ENCODE peak calls at places on chromosomes 5 and 9, in eight cellular contexts. One of them, this sample, is unnamed.

GRCh38 chr9:133505901-133506652 is 18.7 kb downstream of the MYMK start:
- DNase-seq in body of pancreas: no peak
- DNase-seq in activated T-helper 1 cell treated with anti-CD3 and anti-CD28 coated beads, Interleukin-2, amount 50 U/mL, for 16 hours: no peak
- DNase-seq in small intestine: no peak
- DNase-seq in Karpas-422: no peak
- DNase-seq in GF-D8: no peak
- DNase-seq in T-helper 2 cell: no peak
- DNase-seq in activated CD8-positive, alpha-beta memory T cell treated with anti-CD3 and anti-CD28 coated beads, Interleukin-2, amount 50 U/mL, for 48 hours: no peak
- DNase-seq in this sample: no peak

GRCh38 chr5:95958308-95959014 is 3.2 kb downstream of the ELL2 start:
- DNase-seq in activated T-helper 1 cell treated with anti-CD3 and anti-CD28 coated beads, Interleukin-2, amount 50 U/mL, for 16 hours: no peak
- DNase-seq in activated CD8-positive, alpha-beta memory T cell treated with anti-CD3 and anti-CD28 coated beads, Interleukin-2, amount 50 U/mL, for 48 hours: no peak
- DNase-seq in GF-D8: no peak
- DNase-seq in T-helper 2 cell: peak
- DNase-seq in Karpas-422: no peak
- DNase-seq in small intestine: no peak
- DNase-seq in body of pancreas: peak
- DNase-seq in this sample: no peak

GRCh38 chr9:34072868-34073590 is 24.3 kb upstream of the UBAP2 start:
- DNase-seq in GF-D8: no peak
- DNase-seq in activated CD8-positive, alpha-beta memory T cell treated with anti-CD3 and anti-CD28 coated beads, Interleukin-2, amount 50 U/mL, for 48 hours: no peak
- DNase-seq in T-helper 2 cell: no peak
- DNase-seq in body of pancreas: peak
- DNase-seq in Karpas-422: no peak
- DNase-seq in small intestine: peak
- DNase-seq in activated T-helper 1 cell treated with anti-CD3 and anti-CD28 coated beads, Interleukin-2, amount 50 U/mL, for 16 hours: no peak
- DNase-seq in this sample: no peak

GRCh38 chr9:135081264-135081660 is 6.2 kb upstream of the OLFM1 start:
- DNase-seq in body of pancreas: no peak
- DNase-seq in Karpas-422: no peak
- DNase-seq in small intestine: no peak
- DNase-seq in activated T-helper 1 cell treated with anti-CD3 and anti-CD28 coated beads, Interleukin-2, amount 50 U/mL, for 16 hours: no peak
- DNase-seq in activated CD8-positive, alpha-beta memory T cell treated with anti-CD3 and anti-CD28 coated beads, Interleukin-2, amount 50 U/mL, for 48 hours: no peak
- DNase-seq in T-helper 2 cell: no peak
- DNase-seq in GF-D8: no peak
- DNase-seq in this sample: no peak

GRCh38 chr5:134659456-134659855 is 10.9 kb downstream of the SEC24A start:
- DNase-seq in small intestine: no peak
- DNase-seq in activated T-helper 1 cell treated with anti-CD3 and anti-CD28 coated beads, Interleukin-2, amount 50 U/mL, for 16 hours: no peak
- DNase-seq in Karpas-422: no peak
- DNase-seq in GF-D8: no peak
- DNase-seq in T-helper 2 cell: no peak
- DNase-seq in body of pancreas: no peak
- DNase-seq in activated CD8-positive, alpha-beta memory T cell treated with anti-CD3 and anti-CD28 coated beads, Interleukin-2, amount 50 U/mL, for 48 hours: no peak
- DNase-seq in this sample: no peak

GRCh38 chr9:86705474-86705873 is 241.8 kb downstream of the GAS1 start:
- DNase-seq in Karpas-422: no peak
- DNase-seq in activated CD8-positive, alpha-beta memory T cell treated with anti-CD3 and anti-CD28 coated beads, Interleukin-2, amount 50 U/mL, for 48 hours: no peak
- DNase-seq in GF-D8: no peak
- DNase-seq in activated T-helper 1 cell treated with anti-CD3 and anti-CD28 coated beads, Interleukin-2, amount 50 U/mL, for 16 hours: no peak
- DNase-seq in body of pancreas: no peak
- DNase-seq in small intestine: no peak
- DNase-seq in T-helper 2 cell: no peak
- DNase-seq in this sample: no peak

GRCh38 chr9:96169488-96169887 is 132.5 kb downstream of the HSD17B3 start:
- DNase-seq in Karpas-422: no peak
- DNase-seq in activated CD8-positive, alpha-beta memory T cell treated with anti-CD3 and anti-CD28 coated beads, Interleukin-2, amount 50 U/mL, for 48 hours: no peak
- DNase-seq in GF-D8: no peak
- DNase-seq in T-helper 2 cell: no peak
- DNase-seq in body of pancreas: peak
- DNase-seq in small intestine: no peak
- DNase-seq in activated T-helper 1 cell treated with anti-CD3 and anti-CD28 coated beads, Interleukin-2, amount 50 U/mL, for 16 hours: no peak
- DNase-seq in this sample: no peak

GRCh38 chr9:84817011-84817410 is 147.5 kb downstream of the NTRK2 start:
- DNase-seq in Karpas-422: no peak
- DNase-seq in body of pancreas: no peak
- DNase-seq in GF-D8: no peak
- DNase-seq in small intestine: no peak
- DNase-seq in activated T-helper 1 cell treated with anti-CD3 and anti-CD28 coated beads, Interleukin-2, amount 50 U/mL, for 16 hours: no peak
- DNase-seq in activated CD8-positive, alpha-beta memory T cell treated with anti-CD3 and anti-CD28 coated beads, Interleukin-2, amount 50 U/mL, for 48 hours: no peak
- DNase-seq in T-helper 2 cell: no peak
- DNase-seq in this sample: no peak

GRCh38 chr9:108704156-108704852 is 151.5 kb downstream of the ACTL7B start:
- DNase-seq in T-helper 2 cell: no peak
- DNase-seq in activated CD8-positive, alpha-beta memory T cell treated with anti-CD3 and anti-CD28 coated beads, Interleukin-2, amount 50 U/mL, for 48 hours: no peak
- DNase-seq in Karpas-422: no peak
- DNase-seq in GF-D8: no peak
- DNase-seq in small intestine: peak
- DNase-seq in body of pancreas: no peak
- DNase-seq in activated T-helper 1 cell treated with anti-CD3 and anti-CD28 coated beads, Interleukin-2, amount 50 U/mL, for 16 hours: no peak
- DNase-seq in this sample: no peak

GRCh38 chr9:105148328-105149006 is 96.0 kb upstream of the SLC44A1 start:
- DNase-seq in GF-D8: no peak
- DNase-seq in activated CD8-positive, alpha-beta memory T cell treated with anti-CD3 and anti-CD28 coated beads, Interleukin-2, amount 50 U/mL, for 48 hours: peak
- DNase-seq in small intestine: no peak
- DNase-seq in Karpas-422: no peak
- DNase-seq in body of pancreas: no peak
- DNase-seq in activated T-helper 1 cell treated with anti-CD3 and anti-CD28 coated beads, Interleukin-2, amount 50 U/mL, for 16 hours: no peak
- DNase-seq in T-helper 2 cell: no peak
- DNase-seq in this sample: no peak

GRCh38 chr5:123610665-123611406 is 98.9 kb downstream of the CSNK1G3 start:
- DNase-seq in activated T-helper 1 cell treated with anti-CD3 and anti-CD28 coated beads, Interleukin-2, amount 50 U/mL, for 16 hours: no peak
- DNase-seq in GF-D8: no peak
- DNase-seq in activated CD8-positive, alpha-beta memory T cell treated with anti-CD3 and anti-CD28 coated beads, Interleukin-2, amount 50 U/mL, for 48 hours: no peak
- DNase-seq in body of pancreas: no peak
- DNase-seq in Karpas-422: peak
- DNase-seq in small intestine: peak
- DNase-seq in T-helper 2 cell: peak
- DNase-seq in this sample: no peak

GRCh38 chr5:97874491-97874890 is 691.4 kb upstream of the RIOK2 start:
- DNase-seq in body of pancreas: no peak
- DNase-seq in T-helper 2 cell: no peak
- DNase-seq in Karpas-422: no peak
- DNase-seq in small intestine: no peak
- DNase-seq in activated T-helper 1 cell treated with anti-CD3 and anti-CD28 coated beads, Interleukin-2, amount 50 U/mL, for 16 hours: no peak
- DNase-seq in GF-D8: no peak
- DNase-seq in activated CD8-positive, alpha-beta memory T cell treated with anti-CD3 and anti-CD28 coated beads, Interleukin-2, amount 50 U/mL, for 48 hours: no peak
- DNase-seq in this sample: no peak

GRCh38 chr5:62315376-62316049 is 9.5 kb downstream of the KIF2A start:
- DNase-seq in small intestine: peak
- DNase-seq in activated CD8-positive, alpha-beta memory T cell treated with anti-CD3 and anti-CD28 coated beads, Interleukin-2, amount 50 U/mL, for 48 hours: no peak
- DNase-seq in Karpas-422: no peak
- DNase-seq in activated T-helper 1 cell treated with anti-CD3 and anti-CD28 coated beads, Interleukin-2, amount 50 U/mL, for 16 hours: no peak
- DNase-seq in GF-D8: no peak
- DNase-seq in T-helper 2 cell: no peak
- DNase-seq in body of pancreas: no peak
- DNase-seq in this sample: no peak

GRCh38 chr9:33130501-33130900 is 36.6 kb downstream of the B4GALT1 start:
- DNase-seq in body of pancreas: no peak
- DNase-seq in Karpas-422: no peak
- DNase-seq in small intestine: peak
- DNase-seq in activated CD8-positive, alpha-beta memory T cell treated with anti-CD3 and anti-CD28 coated beads, Interleukin-2, amount 50 U/mL, for 48 hours: peak
- DNase-seq in T-helper 2 cell: peak
- DNase-seq in GF-D8: no peak
- DNase-seq in activated T-helper 1 cell treated with anti-CD3 and anti-CD28 coated beads, Interleukin-2, amount 50 U/mL, for 16 hours: no peak
- DNase-seq in this sample: peak

GRCh38 chr5:62307364-62307689 is 1.3 kb downstream of the KIF2A start:
- DNase-seq in body of pancreas: no peak
- DNase-seq in GF-D8: no peak
- DNase-seq in activated T-helper 1 cell treated with anti-CD3 and anti-CD28 coated beads, Interleukin-2, amount 50 U/mL, for 16 hours: no peak
- DNase-seq in Karpas-422: no peak
- DNase-seq in T-helper 2 cell: no peak
- DNase-seq in small intestine: no peak
- DNase-seq in activated CD8-positive, alpha-beta memory T cell treated with anti-CD3 and anti-CD28 coated beads, Interleukin-2, amount 50 U/mL, for 48 hours: no peak
- DNase-seq in this sample: no peak

GRCh38 chr9:14153310-14153720 is 160.6 kb downstream of the NFIB start:
- DNase-seq in T-helper 2 cell: no peak
- DNase-seq in GF-D8: no peak
- DNase-seq in activated CD8-positive, alpha-beta memory T cell treated with anti-CD3 and anti-CD28 coated beads, Interleukin-2, amount 50 U/mL, for 48 hours: no peak
- DNase-seq in activated T-helper 1 cell treated with anti-CD3 and anti-CD28 coated beads, Interleukin-2, amount 50 U/mL, for 16 hours: no peak
- DNase-seq in body of pancreas: no peak
- DNase-seq in Karpas-422: no peak
- DNase-seq in small intestine: no peak
- DNase-seq in this sample: no peak

GRCh38 chr9:74645007-74645639 is 148.0 kb downstream of the RORB start:
- DNase-seq in GF-D8: no peak
- DNase-seq in body of pancreas: no peak
- DNase-seq in small intestine: peak
- DNase-seq in Karpas-422: peak
- DNase-seq in activated T-helper 1 cell treated with anti-CD3 and anti-CD28 coated beads, Interleukin-2, amount 50 U/mL, for 16 hours: no peak
- DNase-seq in T-helper 2 cell: no peak
- DNase-seq in activated CD8-positive, alpha-beta memory T cell treated with anti-CD3 and anti-CD28 coated beads, Interleukin-2, amount 50 U/mL, for 48 hours: no peak
- DNase-seq in this sample: no peak

GRCh38 chr5:173781826-173782670 is 106.1 kb upstream of the CPEB4 start:
- DNase-seq in Karpas-422: peak
- DNase-seq in GF-D8: peak
- DNase-seq in activated CD8-positive, alpha-beta memory T cell treated with anti-CD3 and anti-CD28 coated beads, Interleukin-2, amount 50 U/mL, for 48 hours: peak
- DNase-seq in body of pancreas: peak
- DNase-seq in activated T-helper 1 cell treated with anti-CD3 and anti-CD28 coated beads, Interleukin-2, amount 50 U/mL, for 16 hours: peak
- DNase-seq in T-helper 2 cell: peak
- DNase-seq in small intestine: peak
- DNase-seq in this sample: no peak

GRCh38 chr5:163569284-163569683 is 63.9 kb downstream of the MAT2B start:
- DNase-seq in T-helper 2 cell: no peak
- DNase-seq in GF-D8: no peak
- DNase-seq in activated CD8-positive, alpha-beta memory T cell treated with anti-CD3 and anti-CD28 coated beads, Interleukin-2, amount 50 U/mL, for 48 hours: no peak
- DNase-seq in Karpas-422: no peak
- DNase-seq in small intestine: peak
- DNase-seq in activated T-helper 1 cell treated with anti-CD3 and anti-CD28 coated beads, Interleukin-2, amount 50 U/mL, for 16 hours: no peak
- DNase-seq in body of pancreas: no peak
- DNase-seq in this sample: no peak

GRCh38 chr9:103997861-103998370 is 96.2 kb upstream of the SMC2 start:
- DNase-seq in body of pancreas: no peak
- DNase-seq in Karpas-422: no peak
- DNase-seq in T-helper 2 cell: no peak
- DNase-seq in activated T-helper 1 cell treated with anti-CD3 and anti-CD28 coated beads, Interleukin-2, amount 50 U/mL, for 16 hours: no peak
- DNase-seq in GF-D8: no peak
- DNase-seq in activated CD8-positive, alpha-beta memory T cell treated with anti-CD3 and anti-CD28 coated beads, Interleukin-2, amount 50 U/mL, for 48 hours: no peak
- DNase-seq in small intestine: no peak
- DNase-seq in this sample: no peak

GRCh38 chr9:108297025-108297424 is 558.8 kb downstream of the ACTL7B start:
- DNase-seq in body of pancreas: no peak
- DNase-seq in GF-D8: no peak
- DNase-seq in Karpas-422: no peak
- DNase-seq in T-helper 2 cell: no peak
- DNase-seq in activated T-helper 1 cell treated with anti-CD3 and anti-CD28 coated beads, Interleukin-2, amount 50 U/mL, for 16 hours: no peak
- DNase-seq in small intestine: no peak
- DNase-seq in activated CD8-positive, alpha-beta memory T cell treated with anti-CD3 and anti-CD28 coated beads, Interleukin-2, amount 50 U/mL, for 48 hours: no peak
- DNase-seq in this sample: peak

GRCh38 chr5:57850109-57850508 is 367.5 kb upstream of the ACTBL2 start:
- DNase-seq in T-helper 2 cell: no peak
- DNase-seq in small intestine: no peak
- DNase-seq in GF-D8: no peak
- DNase-seq in activated CD8-positive, alpha-beta memory T cell treated with anti-CD3 and anti-CD28 coated beads, Interleukin-2, amount 50 U/mL, for 48 hours: no peak
- DNase-seq in activated T-helper 1 cell treated with anti-CD3 and anti-CD28 coated beads, Interleukin-2, amount 50 U/mL, for 16 hours: no peak
- DNase-seq in Karpas-422: no peak
- DNase-seq in body of pancreas: no peak
- DNase-seq in this sample: no peak

GRCh38 chr9:92042260-92042659 is 73.0 kb downstream of the SPTLC1 start:
- DNase-seq in body of pancreas: no peak
- DNase-seq in T-helper 2 cell: no peak
- DNase-seq in GF-D8: no peak
- DNase-seq in small intestine: no peak
- DNase-seq in activated T-helper 1 cell treated with anti-CD3 and anti-CD28 coated beads, Interleukin-2, amount 50 U/mL, for 16 hours: no peak
- DNase-seq in activated CD8-positive, alpha-beta memory T cell treated with anti-CD3 and anti-CD28 coated beads, Interleukin-2, amount 50 U/mL, for 48 hours: no peak
- DNase-seq in Karpas-422: no peak
- DNase-seq in this sample: no peak

GRCh38 chr5:57618767-57619381 is 136.3 kb upstream of the ACTBL2 start:
- DNase-seq in Karpas-422: no peak
- DNase-seq in GF-D8: no peak
- DNase-seq in activated T-helper 1 cell treated with anti-CD3 and anti-CD28 coated beads, Interleukin-2, amount 50 U/mL, for 16 hours: no peak
- DNase-seq in body of pancreas: no peak
- DNase-seq in activated CD8-positive, alpha-beta memory T cell treated with anti-CD3 and anti-CD28 coated beads, Interleukin-2, amount 50 U/mL, for 48 hours: no peak
- DNase-seq in small intestine: no peak
- DNase-seq in T-helper 2 cell: no peak
- DNase-seq in this sample: no peak

GRCh38 chr5:1555011-1555807 is 31.4 kb upstream of the LPCAT1 start:
- DNase-seq in GF-D8: peak
- DNase-seq in Karpas-422: no peak
- DNase-seq in activated T-helper 1 cell treated with anti-CD3 and anti-CD28 coated beads, Interleukin-2, amount 50 U/mL, for 16 hours: no peak
- DNase-seq in T-helper 2 cell: no peak
- DNase-seq in activated CD8-positive, alpha-beta memory T cell treated with anti-CD3 and anti-CD28 coated beads, Interleukin-2, amount 50 U/mL, for 48 hours: peak
- DNase-seq in small intestine: peak
- DNase-seq in body of pancreas: no peak
- DNase-seq in this sample: no peak

GRCh38 chr5:34743878-34744277 is 87.8 kb downstream of the RAI14 start:
- DNase-seq in activated CD8-positive, alpha-beta memory T cell treated with anti-CD3 and anti-CD28 coated beads, Interleukin-2, amount 50 U/mL, for 48 hours: no peak
- DNase-seq in small intestine: no peak
- DNase-seq in Karpas-422: no peak
- DNase-seq in T-helper 2 cell: no peak
- DNase-seq in GF-D8: no peak
- DNase-seq in body of pancreas: no peak
- DNase-seq in activated T-helper 1 cell treated with anti-CD3 and anti-CD28 coated beads, Interleukin-2, amount 50 U/mL, for 16 hours: no peak
- DNase-seq in this sample: no peak

GRCh38 chr9:120913673-120914266 is 12.8 kb downstream of the TRAF1 start:
- DNase-seq in activated T-helper 1 cell treated with anti-CD3 and anti-CD28 coated beads, Interleukin-2, amount 50 U/mL, for 16 hours: no peak
- DNase-seq in body of pancreas: no peak
- DNase-seq in activated CD8-positive, alpha-beta memory T cell treated with anti-CD3 and anti-CD28 coated beads, Interleukin-2, amount 50 U/mL, for 48 hours: no peak
- DNase-seq in T-helper 2 cell: no peak
- DNase-seq in GF-D8: no peak
- DNase-seq in small intestine: no peak
- DNase-seq in Karpas-422: peak
- DNase-seq in this sample: no peak